ENCODE peak calls at places on chromosomes 3 and 15, in five cellular contexts. D is endothelial cell of umbilical vein, N is breast epithelium, R is GM12891, Q is Peyer's patch. P is an unnamed sample.

GRCh38 chr15:79682285-79682684 is 214.5 kb downstream of the MTHFS start:
- DNase-seq in D (peak), N (no peak), R (no peak), Q (no peak), P (no peak)

GRCh38 chr3:42507252-42507651 is 4.8 kb downstream of the VIPR1 start:
- DNase-seq in D (no peak), N (peak), R (no peak), Q (no peak), P (peak)

GRCh38 chr3:67509471-67510075 is 144.8 kb downstream of the SUCLG2 start:
- DNase-seq in D (no peak), N (no peak), R (no peak), Q (no peak), P (no peak)

GRCh38 chr3:39379778-39380155 is 3.4 kb upstream of the SLC25A38 start:
- DNase-seq in D (no peak), N (no peak), R (no peak), Q (no peak), P (no peak)

GRCh38 chr15:46646476-46646875 is 1011.6 kb downstream of the SQOR start:
- DNase-seq in D (no peak), N (no peak), R (no peak), Q (no peak), P (no peak)

GRCh38 chr15:65094294-65094995 is 17.9 kb downstream of the KBTBD13 start:
- DNase-seq in D (no peak), N (no peak), R (no peak), Q (no peak), P (no peak)

GRCh38 chr3:129673012-129673411 is 66.5 kb upstream of the PLXND1 start:
- DNase-seq in D (no peak), N (no peak), R (no peak), Q (no peak), P (no peak)

GRCh38 chr15:90851114-90851513 is 17.3 kb upstream of the FURIN start:
- DNase-seq in D (no peak), N (no peak), R (no peak), Q (no peak), P (no peak)

GRCh38 chr3:71997066-71997653 is 212.2 kb upstream of the PROK2 start:
- DNase-seq in D (no peak), N (no peak), R (no peak), Q (no peak), P (no peak)

GRCh38 chr15:88920186-88920891 is 7.2 kb upstream of the MFGE8 start:
- DNase-seq in D (no peak), N (no peak), R (no peak), Q (no peak), P (no peak)

GRCh38 chr15:55033574-55033973 is 163.2 kb downstream of the RSL24D1 start:
- DNase-seq in D (no peak), N (no peak), R (no peak), Q (no peak), P (no peak)

DNA sequence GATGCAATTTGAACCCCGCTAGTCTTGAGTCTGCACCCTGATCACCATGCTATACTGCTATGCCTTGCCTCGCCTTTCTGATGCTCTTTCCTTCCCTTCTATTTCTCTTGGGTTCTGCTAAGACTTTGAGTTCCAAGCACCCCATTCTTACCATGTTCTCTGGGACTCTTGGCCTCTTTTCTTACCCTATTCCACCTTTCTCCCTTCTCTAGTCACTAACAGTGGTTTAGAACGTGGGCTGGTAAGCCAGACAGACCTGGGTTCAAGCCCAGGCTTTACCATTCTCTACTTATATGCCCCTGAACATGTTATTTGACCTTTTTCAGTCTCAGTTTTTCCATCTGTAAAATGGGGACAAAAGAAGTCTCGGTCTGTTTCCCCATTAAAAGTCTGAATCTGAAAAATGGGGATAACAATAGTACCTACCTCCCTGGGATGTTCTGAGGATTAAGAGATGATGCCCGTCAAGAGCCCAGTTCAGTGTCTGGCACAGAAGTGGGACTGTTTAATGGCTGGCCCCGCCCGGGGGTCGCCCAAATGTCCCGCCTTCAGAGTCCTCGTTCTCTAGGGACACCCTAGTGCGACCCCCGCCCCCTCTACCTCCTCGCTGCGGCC is 376 bp downstream of the TADA3 start:
- DNase-seq in D (no peak), N (no peak), R (no peak), Q (no peak), P (no peak)
- TF ChIP-seq POLR2A in D (no peak), N (no peak), R (peak), Q (no peak), P (no peak)

GRCh38 chr3:47476644-47477199 is 981 bp upstream of the SCAP start:
- DNase-seq in D (no peak), N (no peak), R (no peak), Q (no peak), P (no peak)

GRCh38 chr3:47476330-47476626 is 537 bp upstream of the SCAP start:
- DNase-seq in D (no peak), N (no peak), R (no peak), Q (no peak), P (no peak)

GRCh38 chr3:47478022-47478421 is 2.3 kb upstream of the SCAP start:
- DNase-seq in D (no peak), N (no peak), R (no peak), Q (no peak), P (no peak)

GRCh38 chr3:47475029-47475569 is 642 bp downstream of the SCAP start:
- DNase-seq in D (peak), N (no peak), R (no peak), Q (no peak), P (no peak)

DNA sequence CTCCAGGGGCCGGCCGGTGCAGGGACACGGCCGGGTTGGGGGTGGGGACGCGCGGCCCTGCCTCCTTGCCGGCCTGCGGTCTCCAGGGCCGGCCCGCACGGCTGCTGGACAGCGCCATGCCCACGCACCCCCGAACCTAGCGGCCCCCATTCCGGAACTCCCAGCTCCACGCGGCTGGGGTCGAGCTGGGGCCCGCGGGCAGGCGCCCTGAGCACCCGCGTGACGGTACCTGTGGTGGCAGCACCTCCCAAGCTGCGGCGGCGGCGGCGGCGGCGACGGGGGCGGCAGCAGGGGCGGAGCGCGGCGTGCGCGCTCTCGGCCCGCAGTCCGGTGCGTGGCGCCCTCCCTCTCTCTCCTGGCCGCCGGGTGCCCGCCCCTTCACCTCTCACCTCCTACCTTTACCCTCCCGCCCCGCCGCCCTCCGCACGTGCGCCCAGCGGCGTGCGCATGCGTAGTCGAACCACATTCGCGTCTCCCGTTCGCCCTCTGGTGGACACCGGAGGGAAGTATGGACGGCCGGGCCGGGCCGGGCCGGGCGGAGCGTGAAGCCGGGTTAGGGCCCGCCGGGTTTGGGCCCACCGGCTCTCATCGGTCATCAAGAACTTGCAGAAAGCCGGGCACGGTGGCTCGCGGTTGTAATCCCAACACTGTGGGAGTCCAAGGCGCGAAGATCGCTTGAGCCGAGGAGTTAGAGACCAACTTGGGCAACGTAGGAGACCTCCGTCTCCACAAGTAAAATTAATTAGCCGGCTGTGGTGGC is at the start of gene SCAP:
- DNase-seq in D (peak), N (peak), R (peak), Q (peak), P (peak)
- TF ChIP-seq POLR2A in D (peak), N (no peak), R (no peak), Q (peak), P (no peak)

GRCh38 chr3:14646150-14646573 is 5.4 kb upstream of the CCDC174 start:
- DNase-seq in D (no peak), N (no peak), R (no peak), Q (no peak), P (no peak)

GRCh38 chr3:14650193-14650592 is 1.4 kb upstream of the CCDC174 start:
- DNase-seq in D (no peak), N (no peak), R (no peak), Q (no peak), P (no peak)

GRCh38 chr3:14649466-14649865 is 2.1 kb upstream of the CCDC174 start:
- DNase-seq in D (no peak), N (no peak), R (no peak), Q (no peak), P (no peak)

GRCh38 chr3:14646589-14647413 is 4.8 kb upstream of the CCDC174 start:
- DNase-seq in D (no peak), N (no peak), R (no peak), Q (no peak), P (no peak)

DNA sequence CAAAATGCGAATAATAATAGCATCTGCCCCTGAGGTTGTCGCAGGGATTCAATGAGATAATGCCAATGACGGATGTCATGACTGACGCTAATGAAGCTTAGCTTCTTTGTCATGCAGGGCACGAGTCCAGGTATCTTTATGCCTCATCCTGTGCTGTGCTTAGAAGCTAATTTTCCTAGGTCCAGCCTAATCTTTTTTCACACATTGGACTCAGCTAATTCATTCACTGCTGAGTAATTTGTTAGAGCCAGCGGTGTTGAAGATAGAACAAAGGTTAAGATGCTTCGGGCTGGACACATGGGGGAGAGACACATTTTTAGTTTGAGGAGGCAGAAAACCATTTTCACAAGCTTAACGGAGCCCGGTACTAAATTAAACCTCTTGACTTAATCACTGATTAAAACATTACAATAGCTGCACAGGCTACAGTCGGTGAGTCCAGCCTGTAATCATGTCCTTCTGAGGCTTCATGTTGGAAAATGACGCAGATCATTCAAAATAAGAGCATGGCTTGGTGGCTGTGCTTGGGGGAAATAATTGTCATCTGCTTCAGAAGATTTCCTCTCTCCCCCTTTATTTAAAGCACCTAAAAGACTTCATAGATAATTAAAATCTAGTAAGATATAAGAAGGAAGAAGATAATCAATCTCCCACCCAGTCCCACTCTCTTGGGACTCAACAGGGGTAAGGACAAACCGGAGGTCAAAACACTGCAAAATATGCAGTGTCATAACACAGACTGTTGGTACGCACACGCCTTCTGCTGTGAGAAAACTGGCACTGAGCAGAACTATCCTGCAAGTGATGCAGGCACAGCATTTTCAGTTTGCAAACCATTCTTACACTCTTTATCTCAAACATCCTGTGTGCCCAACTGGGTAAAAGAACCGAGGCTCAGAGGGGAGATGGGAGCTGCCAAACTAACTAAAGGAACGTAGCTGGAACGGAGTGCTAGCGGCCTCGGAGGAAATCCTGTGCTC is 3.3 kb upstream of the CCDC174 start:
- DNase-seq in D (no peak), N (no peak), R (no peak), Q (no peak), P (no peak)
- TF ChIP-seq POLR2A in D (no peak), N (no peak), R (no peak), Q (no peak), P (no peak)

GRCh38 chr3:55639886-55640765 is 153.0 kb upstream of the WNT5A start:
- DNase-seq in D (no peak), N (no peak), R (no peak), Q (no peak), P (no peak)

GRCh38 chr3:55634345-55634744 is 147.2 kb upstream of the WNT5A start:
- DNase-seq in D (no peak), N (no peak), R (no peak), Q (no peak), P (no peak)

GRCh38 chr3:55636300-55637195 is 149.4 kb upstream of the WNT5A start:
- DNase-seq in D (no peak), N (no peak), R (no peak), Q (no peak), P (no peak)

GRCh38 chr3:55639143-55639542 is 152.0 kb upstream of the WNT5A start:
- DNase-seq in D (no peak), N (no peak), R (no peak), Q (no peak), P (no peak)

GRCh38 chr3:55637906-55638635 is 151.0 kb upstream of the WNT5A start:
- DNase-seq in D (no peak), N (no peak), R (no peak), Q (no peak), P (no peak)
- TF ChIP-seq POLR2A in D (no peak), N (no peak), R (no peak), Q (no peak), P (no peak)

P was measured in stomach.